ENCODE peak calls at places on chromosome 11, in seven cellular contexts. One of them, this sample, is unnamed. For H3K9me3, the result is how much of the 10 kb centered on the place peaks cover.

GRCh38 chr11:9260182-9261146 is 4.7 kb downstream of the DENND5A start:
- DNase-seq in cardiac muscle cell: no peak
- DNase-seq in SJSA1: no peak
- DNase-seq in tibial artery: no peak
- DNase-seq in Panc1: no peak
- DNase-seq in lower lobe of right lung: no peak
- DNase-seq in psoas muscle: no peak
- DNase-seq in this sample: no peak

GRCh38 chr11:19436932-19437331 is 196.2 kb upstream of the E2F8 start:
- DNase-seq in tibial artery: no peak
- DNase-seq in psoas muscle: no peak
- DNase-seq in SJSA1: no peak
- DNase-seq in Panc1: no peak
- DNase-seq in lower lobe of right lung: no peak
- DNase-seq in cardiac muscle cell: no peak
- DNase-seq in this sample: no peak

GRCh38 chr11:128796275-128796674 is 70.8 kb downstream of the KCNJ1 start:
- DNase-seq in tibial artery: no peak
- DNase-seq in SJSA1: no peak
- DNase-seq in psoas muscle: no peak
- DNase-seq in lower lobe of right lung: no peak
- DNase-seq in cardiac muscle cell: no peak
- DNase-seq in Panc1: no peak
- DNase-seq in this sample: no peak

GRCh38 chr11:75244052-75244814 is 3.7 kb downstream of the TPBGL start:
- DNase-seq in SJSA1: no peak
- DNase-seq in psoas muscle: no peak
- DNase-seq in lower lobe of right lung: no peak
- DNase-seq in tibial artery: no peak
- DNase-seq in Panc1: no peak
- DNase-seq in cardiac muscle cell: no peak
- DNase-seq in this sample: no peak

GRCh38 chr11:44608654-44609027 is 43.2 kb downstream of the CD82 start:
- DNase-seq in psoas muscle: no peak
- DNase-seq in lower lobe of right lung: no peak
- DNase-seq in cardiac muscle cell: no peak
- DNase-seq in SJSA1: peak
- DNase-seq in tibial artery: no peak
- DNase-seq in Panc1: no peak
- DNase-seq in this sample: no peak

GRCh38 chr11:78638704-78639380 is 64.2 kb upstream of the NARS2 start:
- DNase-seq in tibial artery: no peak
- DNase-seq in cardiac muscle cell: no peak
- DNase-seq in Panc1: no peak
- DNase-seq in SJSA1: no peak
- DNase-seq in psoas muscle: no peak
- DNase-seq in lower lobe of right lung: no peak
- DNase-seq in this sample: no peak

GRCh38 chr11:22193348-22194051 is 615 bp downstream of the ANO5 start:
- DNase-seq in cardiac muscle cell: peak
- DNase-seq in psoas muscle: peak
- DNase-seq in lower lobe of right lung: peak
- DNase-seq in Panc1: no peak
- DNase-seq in SJSA1: no peak
- DNase-seq in tibial artery: peak
- DNase-seq in this sample: peak

GRCh38 chr11:61392991-61393595 is 706 bp downstream of the TMEM216 start:
- DNase-seq in lower lobe of right lung: no peak
- DNase-seq in psoas muscle: no peak
- DNase-seq in tibial artery: no peak
- DNase-seq in Panc1: no peak
- DNase-seq in SJSA1: peak
- DNase-seq in cardiac muscle cell: peak
- DNase-seq in this sample: no peak

GRCh38 chr11:109423114-109423859 is 1.3 kb downstream of the C11orf87 start:
- DNase-seq in tibial artery: no peak
- DNase-seq in SJSA1: no peak
- DNase-seq in psoas muscle: no peak
- DNase-seq in lower lobe of right lung: no peak
- DNase-seq in Panc1: no peak
- DNase-seq in cardiac muscle cell: peak
- DNase-seq in this sample: no peak

GRCh38 chr11:117668291-117668690 is 128.7 kb downstream of the DSCAML1 start:
- DNase-seq in tibial artery: no peak
- DNase-seq in SJSA1: no peak
- DNase-seq in psoas muscle: no peak
- DNase-seq in lower lobe of right lung: no peak
- DNase-seq in Panc1: no peak
- DNase-seq in cardiac muscle cell: no peak
- DNase-seq in this sample: no peak

GRCh38 chr11:81874627-81875026 is 859.0 kb downstream of the FAM181B start:
- DNase-seq in lower lobe of right lung: no peak
- DNase-seq in SJSA1: no peak
- DNase-seq in tibial artery: no peak
- DNase-seq in psoas muscle: no peak
- DNase-seq in cardiac muscle cell: peak
- DNase-seq in Panc1: no peak
- DNase-seq in this sample: no peak

GRCh38 chr11:65642014-65642671 is 4.2 kb downstream of the SIPA1 start:
- DNase-seq in psoas muscle: no peak
- DNase-seq in SJSA1: no peak
- DNase-seq in cardiac muscle cell: peak
- DNase-seq in lower lobe of right lung: peak
- DNase-seq in tibial artery: no peak
- DNase-seq in Panc1: no peak
- DNase-seq in this sample: no peak

GRCh38 chr11:12455938-12456337 is 78.6 kb downstream of the PARVA start:
- DNase-seq in tibial artery: no peak
- DNase-seq in SJSA1: no peak
- DNase-seq in psoas muscle: no peak
- DNase-seq in Panc1: no peak
- DNase-seq in lower lobe of right lung: no peak
- DNase-seq in cardiac muscle cell: no peak
- DNase-seq in this sample: no peak

GRCh38 chr11:130636672-130637463 is 188.4 kb downstream of the ADAMTS15 start:
- DNase-seq in lower lobe of right lung: no peak
- DNase-seq in SJSA1: peak
- DNase-seq in Panc1: peak
- DNase-seq in tibial artery: no peak
- DNase-seq in cardiac muscle cell: no peak
- DNase-seq in psoas muscle: no peak
- DNase-seq in this sample: no peak

GRCh38 chr11:108835624-108836023 is 170.8 kb downstream of the DDX10 start:
- DNase-seq in cardiac muscle cell: no peak
- DNase-seq in Panc1: no peak
- DNase-seq in SJSA1: no peak
- DNase-seq in psoas muscle: no peak
- DNase-seq in lower lobe of right lung: no peak
- DNase-seq in tibial artery: no peak
- DNase-seq in this sample: no peak

GRCh38 chr11:67374571-67375276 is 1.3 kb upstream of the CLCF1 start:
- DNase-seq in cardiac muscle cell: no peak
- DNase-seq in SJSA1: peak
- DNase-seq in Panc1: no peak
- DNase-seq in tibial artery: no peak
- DNase-seq in psoas muscle: no peak
- DNase-seq in lower lobe of right lung: no peak
- DNase-seq in this sample: no peak

GRCh38 chr11:25211635-25212251 is 714.9 kb downstream of the LUZP2 start:
- DNase-seq in tibial artery: no peak
- DNase-seq in SJSA1: no peak
- DNase-seq in psoas muscle: no peak
- DNase-seq in cardiac muscle cell: no peak
- DNase-seq in lower lobe of right lung: no peak
- DNase-seq in Panc1: no peak
- DNase-seq in this sample: no peak

GRCh38 chr11:76798656-76799055 is 15.5 kb downstream of the TSKU start:
- DNase-seq in Panc1: no peak
- DNase-seq in SJSA1: no peak
- DNase-seq in psoas muscle: no peak
- DNase-seq in lower lobe of right lung: no peak
- DNase-seq in cardiac muscle cell: no peak
- DNase-seq in tibial artery: peak
- DNase-seq in this sample: no peak

GRCh38 chr11:65129649-65130441 is 4.5 kb downstream of the SYVN1 start:
- DNase-seq in cardiac muscle cell: no peak
- DNase-seq in SJSA1: no peak
- DNase-seq in psoas muscle: no peak
- DNase-seq in lower lobe of right lung: no peak
- DNase-seq in tibial artery: no peak
- DNase-seq in Panc1: no peak
- DNase-seq in this sample: no peak

GRCh38 chr11:119421941-119422504 is 949 bp downstream of the THY1 start:
- DNase-seq in SJSA1: peak
- DNase-seq in psoas muscle: no peak
- DNase-seq in cardiac muscle cell: peak
- DNase-seq in Panc1: no peak
- DNase-seq in tibial artery: no peak
- DNase-seq in lower lobe of right lung: no peak
- DNase-seq in this sample: no peak

GRCh38 chr11:43931717-43932039 is 10.8 kb upstream of the C11orf96 start:
- DNase-seq in Panc1: no peak
- DNase-seq in psoas muscle: no peak
- DNase-seq in tibial artery: no peak
- DNase-seq in SJSA1: no peak
- DNase-seq in cardiac muscle cell: no peak
- DNase-seq in lower lobe of right lung: no peak
- DNase-seq in this sample: peak

GRCh38 chr11:120409655-120410054 is 73.4 kb downstream of the ARHGEF12 start:
- DNase-seq in Panc1: no peak
- DNase-seq in tibial artery: no peak
- DNase-seq in psoas muscle: no peak
- DNase-seq in lower lobe of right lung: no peak
- DNase-seq in SJSA1: no peak
- DNase-seq in cardiac muscle cell: no peak
- DNase-seq in this sample: no peak

GRCh38 chr11:130146797-130147196 is 12.8 kb upstream of the ST14 start:
- DNase-seq in Panc1: no peak
- DNase-seq in lower lobe of right lung: no peak
- DNase-seq in tibial artery: peak
- DNase-seq in SJSA1: no peak
- DNase-seq in cardiac muscle cell: no peak
- DNase-seq in psoas muscle: no peak
- DNase-seq in this sample: peak

GRCh38 chr11:101583180-101584128 is at the start of gene TRPC6:
- DNase-seq in SJSA1: no peak
- DNase-seq in Panc1: no peak
- DNase-seq in lower lobe of right lung: peak
- DNase-seq in tibial artery: no peak
- DNase-seq in psoas muscle: no peak
- DNase-seq in cardiac muscle cell: peak
- DNase-seq in this sample: no peak

GRCh38 chr11:8267831-8268529 is 4.3 kb upstream of the LMO1 start:
- DNase-seq in SJSA1: no peak
- DNase-seq in psoas muscle: no peak
- DNase-seq in Panc1: no peak
- DNase-seq in cardiac muscle cell: peak
- DNase-seq in tibial artery: no peak
- DNase-seq in lower lobe of right lung: no peak
- DNase-seq in this sample: peak

DNA sequence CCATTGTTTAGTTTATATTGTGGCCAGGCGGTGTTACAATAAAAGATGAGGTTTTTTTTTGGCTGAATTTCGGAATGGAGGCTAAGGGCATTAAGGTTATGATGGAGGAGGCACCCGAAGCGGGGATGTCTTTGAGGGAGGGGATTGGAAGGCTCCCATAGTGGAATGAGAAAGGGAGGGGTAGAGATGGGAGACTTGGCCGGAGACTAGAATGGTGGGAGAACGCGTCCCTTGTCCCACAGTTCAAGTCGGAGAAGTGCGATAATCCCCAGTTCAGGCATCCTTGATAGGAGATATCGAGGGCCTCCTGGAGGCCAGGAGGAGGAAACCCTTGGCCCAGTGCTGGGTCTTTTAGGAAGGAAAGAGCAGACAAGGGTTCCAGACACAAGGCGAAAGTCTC is 21.6 kb downstream of the ZNF195 start:
- DNase-seq in cardiac muscle cell: no peak
- DNase-seq in lower lobe of right lung: no peak
- DNase-seq in Panc1: no peak
- DNase-seq in psoas muscle: no peak
- DNase-seq in SJSA1: no peak
- DNase-seq in tibial artery: no peak
- DNase-seq in this sample: no peak
- H3K9me3 ChIP-seq in cardiac muscle cell: under half
- H3K9me3 ChIP-seq in lower lobe of right lung: half or more
- H3K9me3 ChIP-seq in Panc1: half or more
- H3K9me3 ChIP-seq in psoas muscle: half or more
- H3K9me3 ChIP-seq in SJSA1: under half
- H3K9me3 ChIP-seq in tibial artery: half or more
- H3K9me3 ChIP-seq in this sample: under half

DNA sequence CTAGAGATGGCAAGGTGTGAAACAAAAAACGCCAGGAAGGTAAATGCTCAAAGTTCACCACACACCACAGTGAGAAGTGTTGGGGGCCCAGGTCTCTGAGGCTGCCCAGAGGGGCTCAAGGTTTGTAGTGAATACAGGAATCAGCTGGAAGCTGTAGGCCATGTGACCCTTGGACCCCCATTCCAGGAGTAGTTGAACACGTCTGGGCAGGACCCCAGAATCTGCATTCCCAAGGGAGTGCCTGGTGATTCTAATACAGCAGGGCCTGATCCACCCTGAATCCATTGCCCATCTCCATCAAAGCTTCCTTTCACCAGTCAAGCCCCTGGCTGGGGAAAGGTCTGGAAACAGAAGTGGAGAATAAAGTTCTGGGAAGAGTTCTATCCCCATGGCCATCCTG is 70.8 kb upstream of the B3GAT1 start:
- DNase-seq in SJSA1: no peak
- DNase-seq in psoas muscle: no peak
- DNase-seq in Panc1: no peak
- DNase-seq in tibial artery: no peak
- DNase-seq in cardiac muscle cell: no peak
- DNase-seq in lower lobe of right lung: no peak
- DNase-seq in this sample: no peak
- H3K9me3 ChIP-seq in SJSA1: under half
- H3K9me3 ChIP-seq in psoas muscle: under half
- H3K9me3 ChIP-seq in Panc1: under half
- H3K9me3 ChIP-seq in tibial artery: under half
- H3K9me3 ChIP-seq in cardiac muscle cell: under half
- H3K9me3 ChIP-seq in lower lobe of right lung: under half
- H3K9me3 ChIP-seq in this sample: under half

GRCh38 chr11:2663506-2663905 is 36.3 kb downstream of the KCNQ1OT1 start:
- DNase-seq in tibial artery: no peak
- DNase-seq in Panc1: no peak
- DNase-seq in cardiac muscle cell: no peak
- DNase-seq in lower lobe of right lung: no peak
- DNase-seq in SJSA1: no peak
- DNase-seq in psoas muscle: no peak
- DNase-seq in this sample: no peak
- H3K9me3 ChIP-seq in tibial artery: under half
- H3K9me3 ChIP-seq in Panc1: under half
- H3K9me3 ChIP-seq in cardiac muscle cell: under half
- H3K9me3 ChIP-seq in lower lobe of right lung: under half
- H3K9me3 ChIP-seq in SJSA1: under half
- H3K9me3 ChIP-seq in psoas muscle: under half
- H3K9me3 ChIP-seq in this sample: under half

DNA sequence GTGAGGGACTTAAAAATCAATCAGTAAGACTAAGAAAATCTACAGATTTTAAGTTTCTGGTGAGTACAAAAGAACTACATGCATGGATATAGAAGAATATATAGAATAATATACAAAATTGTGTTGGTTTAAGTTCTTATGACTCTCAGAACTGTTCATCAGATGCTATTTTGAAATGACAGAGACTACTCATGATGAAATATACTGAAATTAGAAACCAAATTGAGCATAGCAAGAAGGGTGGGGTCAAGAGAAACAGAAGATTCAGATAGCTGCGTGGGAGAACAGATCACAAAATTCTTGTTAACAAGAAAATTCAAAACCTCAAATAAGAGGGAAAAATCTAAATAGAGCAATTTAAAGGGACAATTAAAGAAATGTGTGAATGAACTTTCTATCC is 2125.3 kb upstream of the RAG2 start:
- DNase-seq in Panc1: no peak
- DNase-seq in psoas muscle: no peak
- DNase-seq in SJSA1: no peak
- DNase-seq in cardiac muscle cell: no peak
- DNase-seq in tibial artery: no peak
- DNase-seq in lower lobe of right lung: no peak
- DNase-seq in this sample: no peak
- H3K9me3 ChIP-seq in Panc1: under half
- H3K9me3 ChIP-seq in psoas muscle: under half
- H3K9me3 ChIP-seq in SJSA1: under half
- H3K9me3 ChIP-seq in cardiac muscle cell: under half
- H3K9me3 ChIP-seq in tibial artery: under half
- H3K9me3 ChIP-seq in lower lobe of right lung: under half
- H3K9me3 ChIP-seq in this sample: under half